ENCODE peak calls at places on chromosomes 4 and X, in seven cellular contexts. P is dermis microvascular lymphatic vessel endothelial cell, H is GM13976, G is lower leg skin, N is HL-60, J is GM03348, Q is upper lobe of left lung. R is an unnamed sample.

GRCh38 chr4:158020734-158021346 is 152.0 kb downstream of the GASK1B start:
- DNase-seq in J (peak; percentile 42), N (no peak), G (no peak), H (no peak), Q (no peak), P (no peak), R (no peak)

GRCh38 chr4:182695842-182696241 is 221.3 kb downstream of the DCTD start:
- DNase-seq in H (no peak), J (peak; percentile 12), Q (no peak), N (no peak), P (no peak), G (no peak), R (no peak)

GRCh38 chrX:42097491-42097890 is 174.1 kb upstream of the CASK start:
- DNase-seq in J (no peak), N (no peak), G (no peak), Q (no peak), P (no peak), H (no peak), R (no peak)

GRCh38 chrX:15395794-15396193 is 11.6 kb upstream of the VEGFD start:
- DNase-seq in J (no peak), Q (no peak), N (no peak), G (no peak), P (no peak), H (no peak), R (no peak)

GRCh38 chr4:150342945-150343344 is 239.0 kb upstream of the MAB21L2 start:
- DNase-seq in J (no peak), G (no peak), H (no peak), N (no peak), Q (no peak), P (no peak), R (no peak)

GRCh38 chr4:174437324-174437723 is 85.0 kb downstream of the HPGD start:
- DNase-seq in P (no peak), J (no peak), Q (no peak), N (no peak), H (no peak), G (no peak), R (no peak)

GRCh38 chr4:98046665-98047064 is 96.6 kb downstream of the STPG2 start:
- DNase-seq in N (no peak), Q (no peak), H (no peak), J (no peak), G (no peak), P (no peak), R (no peak)

GRCh38 chr4:20428410-20429160 is 176.9 kb downstream of the SLIT2 start:
- DNase-seq in H (no peak), G (no peak), J (no peak), P (no peak), Q (no peak), N (no peak), R (no peak)

GRCh38 chr4:8296491-8296890 is 26.9 kb downstream of the HTRA3 start:
- DNase-seq in H (no peak), J (no peak), P (no peak), G (no peak), Q (no peak), N (no peak), R (peak; percentile 40)

GRCh38 chrX:70452143-70452733 is 7.6 kb downstream of the DLG3 start:
- DNase-seq in Q (peak; percentile 87), J (peak; percentile 79), N (no peak), P (no peak), H (peak; percentile 72), G (no peak), R (no peak)

GRCh38 chr4:55503164-55503563 is 43.5 kb downstream of the CLOCK start:
- DNase-seq in Q (no peak), G (no peak), N (no peak), H (no peak), P (no peak), J (peak; percentile 58), R (no peak)

GRCh38 chrX:11395859-11396258 is 102.6 kb downstream of the AMELX start:
- DNase-seq in N (no peak), P (no peak), J (no peak), G (no peak), H (no peak), Q (no peak), R (no peak)

GRCh38 chr4:76752911-76753494 is 144.9 kb downstream of the SOWAHB start:
- DNase-seq in P (no peak), Q (no peak), H (no peak), G (no peak), J (peak; percentile 85), N (no peak), R (no peak)

GRCh38 chrX:115437841-115438240 is 123.1 kb upstream of the PLS3 start:
- DNase-seq in G (no peak), P (no peak), N (no peak), H (no peak), Q (no peak), J (no peak), R (no peak)

GRCh38 chrX:41265615-41266014 is 68.3 kb upstream of the DDX3X start:
- DNase-seq in G (peak; percentile 14), N (no peak), P (no peak), Q (no peak), H (no peak), J (peak; percentile 60), R (no peak)

GRCh38 chr4:172726001-172726423 is 442.6 kb upstream of the GALNT7 start:
- DNase-seq in J (no peak), P (no peak), N (no peak), Q (no peak), H (no peak), G (no peak), R (no peak)

GRCh38 chr4:174277433-174277832 is 6.0 kb downstream of the FBXO8 start:
- DNase-seq in G (no peak), J (no peak), Q (no peak), H (no peak), P (no peak), N (no peak), R (no peak)

GRCh38 chr4:151930372-151930771 is 169.6 kb upstream of the GATB start:
- DNase-seq in J (no peak), G (no peak), P (no peak), Q (no peak), N (peak; percentile 29), H (no peak), R (no peak)

GRCh38 chrX:46165866-46166265 is 379.4 kb downstream of the ZNF674 start:
- DNase-seq in N (no peak), H (no peak), P (no peak), G (no peak), J (no peak), Q (no peak), R (no peak)

GRCh38 chr4:168766537-168767316 is 243.3 kb downstream of the CBR4 start:
- DNase-seq in P (no peak), N (no peak), J (peak; percentile 49), H (no peak), Q (no peak), G (no peak), R (no peak)

GRCh38 chr4:121484633-121485032 is 103.8 kb upstream of the QRFPR start:
- DNase-seq in J (peak; percentile 63), G (no peak), Q (no peak), H (peak; percentile 50), N (no peak), P (peak; percentile 49), R (no peak)

GRCh38 chrX:8632949-8633348 is 99.0 kb downstream of the ANOS1 start:
- DNase-seq in N (no peak), G (no peak), P (no peak), J (no peak), H (no peak), Q (no peak), R (no peak)

GRCh38 chrX:255923-256331 is 25.3 kb upstream of the PLCXD1 start:
- DNase-seq in J (no peak), Q (no peak), P (no peak), H (no peak), N (no peak), G (no peak), R (no peak)

GRCh38 chr4:139645458-139645857 is 20.2 kb upstream of the MGST2 start:
- DNase-seq in H (no peak), N (no peak), G (no peak), P (no peak), Q (no peak), J (no peak), R (no peak)

GRCh38 chrX:15750611-15751159 is 12.6 kb downstream of the CA5B start:
- DNase-seq in P (no peak), Q (no peak), J (no peak), G (no peak), H (no peak), N (no peak), R (no peak)

GRCh38 chr4:152023674-152024073 is 262.9 kb upstream of the GATB start:
- DNase-seq in H (no peak), N (no peak), G (no peak), Q (peak; percentile 68), J (no peak), P (no peak), R (no peak)

GRCh38 chrX:80984118-80984517 is 174.4 kb upstream of the BRWD3 start:
- DNase-seq in Q (no peak), P (no peak), J (no peak), N (no peak), G (no peak), H (no peak), R (no peak)